ENCODE peak calls at places on chromosomes 11 and 22, in eight cellular contexts. V, Y, W, U, K, C, D and E are unnamed samples.

GRCh38 chr11:27216268-27217149 is 146.5 kb downstream of the CCDC34 start:
- DNase-seq in K (peak; percentile 85), W (peak; percentile 64), V (no peak), U (peak; percentile 73), D (no peak), C (peak; percentile 89), Y (peak; percentile 26), E (peak; percentile 94)

GRCh38 chr11:97615541-97615940 is 1225.7 kb downstream of the JRKL start:
- DNase-seq in U (no peak), K (peak; percentile 57), C (no peak), W (no peak), V (no peak), D (no peak), Y (no peak), E (no peak)

GRCh38 chr11:134026655-134027343 is 42.1 kb upstream of the JAM3 start:
- DNase-seq in U (no peak), V (no peak), K (no peak), D (no peak), Y (peak; percentile 48), W (no peak), C (no peak), E (no peak)

GRCh38 chr11:72719551-72719950 is 32.7 kb downstream of the ARAP1 start:
- DNase-seq in V (no peak), C (no peak), D (no peak), K (no peak), U (no peak), Y (no peak), W (no peak), E (no peak)

GRCh38 chr11:3340025-3340424 is 38.9 kb downstream of the ZNF195 start:
- DNase-seq in C (no peak), Y (no peak), D (peak; percentile 55), V (no peak), U (no peak), K (peak; percentile 71), W (no peak), E (no peak)

GRCh38 chr11:62104816-62105610 is 18.8 kb upstream of the INCENP start:
- DNase-seq in D (no peak), U (no peak), C (peak; percentile 62), W (no peak), V (no peak), K (peak; percentile 90), Y (no peak), E (no peak)

GRCh38 chr22:19664951-19665783 is 49.1 kb upstream of the SEPTIN5 start:
- DNase-seq in K (no peak), C (no peak), W (no peak), Y (no peak), D (no peak), V (no peak), U (no peak), E (no peak)

GRCh38 chr11:17538054-17538453 is 6.2 kb downstream of the USH1C start:
- DNase-seq in U (no peak), C (no peak), V (no peak), K (no peak), W (no peak), D (no peak), Y (no peak), E (no peak)

GRCh38 chr11:68684385-68685356 is at the start of gene GAL:
- DNase-seq in Y (peak; percentile 68), K (no peak), D (peak; percentile 42), C (no peak), W (no peak), V (no peak), U (no peak), E (no peak)

GRCh38 chr22:42887523-42888507 is 30.7 kb upstream of the ARFGAP3 start:
- DNase-seq in Y (no peak), W (peak; percentile 79), D (no peak), U (no peak), C (no peak), K (no peak), V (no peak), E (no peak)

GRCh38 chr22:35903571-35904331 is 124.9 kb downstream of the RBFOX2 start:
- DNase-seq in K (no peak), D (no peak), U (no peak), W (no peak), Y (no peak), V (no peak), C (no peak), E (no peak)

GRCh38 chr22:47966316-47966715 is 1203.9 kb downstream of the TBC1D22A start:
- DNase-seq in C (no peak), Y (no peak), W (no peak), K (no peak), V (no peak), U (no peak), D (no peak), E (no peak)

GRCh38 chr11:73019996-73020395 is 122.1 kb downstream of the FCHSD2 start:
- DNase-seq in Y (no peak), V (no peak), K (no peak), W (no peak), U (no peak), C (no peak), D (no peak), E (no peak)

GRCh38 chr11:86978247-86978646 is 23.1 kb upstream of the FZD4 start:
- DNase-seq in Y (no peak), V (no peak), C (no peak), K (peak; percentile 47), U (no peak), W (no peak), D (no peak), E (peak; percentile 47)

GRCh38 chr11:69894126-69895047 is 75.2 kb upstream of the FGF3 start:
- DNase-seq in U (no peak), W (no peak), D (peak; percentile 25), Y (peak; percentile 65), C (no peak), K (no peak), V (no peak), E (no peak)

DNA sequence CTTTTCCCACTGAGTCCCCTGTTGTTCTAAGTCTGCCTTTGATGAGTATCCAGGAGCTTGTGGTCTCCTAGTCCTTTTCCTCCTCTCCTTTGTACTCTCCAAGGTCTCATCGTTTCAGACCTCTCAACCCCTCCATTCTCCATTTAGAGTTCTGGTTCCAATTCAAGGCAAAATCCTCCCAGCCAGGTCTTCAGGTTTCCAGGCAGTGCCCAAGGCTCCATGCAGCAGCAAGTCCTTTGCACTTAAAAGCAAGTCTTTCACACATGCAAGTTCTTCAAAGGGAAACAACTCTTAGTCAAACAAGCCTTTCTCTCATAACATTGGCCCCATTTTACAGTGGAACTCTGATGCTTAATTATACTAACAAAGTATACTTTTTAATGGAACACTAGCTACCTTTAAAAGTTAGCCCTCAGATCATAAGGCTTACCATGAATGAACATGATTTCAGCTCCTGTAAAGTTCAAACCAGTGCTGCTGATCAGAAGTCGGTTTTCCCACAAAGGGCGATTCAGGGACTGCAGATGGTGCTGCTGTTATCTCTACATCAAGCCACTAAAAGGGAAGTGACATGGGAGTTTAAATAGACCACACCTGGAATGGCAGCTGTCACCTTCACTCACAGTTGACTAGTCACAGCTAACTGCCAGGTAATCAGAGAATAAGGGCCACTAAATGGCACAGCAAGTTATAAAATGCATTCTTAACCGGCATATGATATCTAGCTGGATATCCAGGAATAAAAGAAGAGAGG is 581.3 kb upstream of the ARHGAP42 start:
- DNase-seq in W (no peak), K (no peak), U (no peak), C (no peak), V (no peak), Y (no peak), D (no peak), E (no peak)
- H3K9me3 ChIP-seq in W (no peaks in the 10 kb centered on the region), K (no peaks in the 10 kb centered on the region), U (no peaks in the 10 kb centered on the region), C (no peaks in the 10 kb centered on the region), V (no peaks in the 10 kb centered on the region), Y (no peaks in the 10 kb centered on the region), D (no peaks in the 10 kb centered on the region), E (no peaks in the 10 kb centered on the region)

GRCh38 chr11:93734427-93735222 is 6.7 kb downstream of the TAF1D start:
- DNase-seq in Y (no peak), C (no peak), V (no peak), K (no peak), W (no peak), D (no peak), U (no peak), E (no peak)
- H3K4me1 ChIP-seq in Y (no peaks in the 10 kb centered on the region), C (peaks cover 2% of the 10 kb centered on the region), V (peaks cover 22% of the 10 kb centered on the region), K (peaks cover 12% of the 10 kb centered on the region), W (peaks cover 62% of the 10 kb centered on the region), D (peaks cover 30% of the 10 kb centered on the region), U (peaks cover 40% of the 10 kb centered on the region), E (peaks cover 3% of the 10 kb centered on the region)

GRCh38 chr22:38451404-38451803 is 3.6 kb downstream of the KCNJ4 start:
- DNase-seq in U (no peak), K (no peak), W (no peak), C (no peak), Y (no peak), D (no peak), V (no peak), E (no peak)

GRCh38 chr22:38453065-38453672 is 1.8 kb downstream of the KCNJ4 start:
- DNase-seq in K (no peak), U (no peak), V (no peak), C (no peak), D (no peak), Y (no peak), W (no peak), E (no peak)

GRCh38 chr22:38454011-38454360 is 1.0 kb downstream of the KCNJ4 start:
- DNase-seq in U (no peak), Y (no peak), D (no peak), K (no peak), V (no peak), W (no peak), C (no peak), E (no peak)

GRCh38 chr22:38451864-38452263 is 3.1 kb downstream of the KCNJ4 start:
- DNase-seq in K (no peak), U (no peak), C (no peak), V (no peak), W (no peak), D (no peak), Y (no peak), E (no peak)

GRCh38 chr22:38452373-38453064 is 2.5 kb downstream of the KCNJ4 start:
- DNase-seq in Y (no peak), K (peak; percentile 72), U (no peak), D (no peak), V (no peak), W (no peak), C (no peak), E (peak; percentile 74)
- H3K27me3 ChIP-seq in Y (peaks cover 51% of the 10 kb centered on the region), K (no peaks in the 10 kb centered on the region), U (peaks cover 20% of the 10 kb centered on the region), D (peaks cover 10% of the 10 kb centered on the region), V (peaks cover 6% of the 10 kb centered on the region), W (no peaks in the 10 kb centered on the region), C (peaks cover 3% of the 10 kb centered on the region), E (no peaks in the 10 kb centered on the region)

GRCh38 chr11:55793321-55793720 is 2.0 kb upstream of the OR5D14 start:
- DNase-seq in U (no peak), Y (no peak), K (no peak), W (no peak), V (no peak), D (no peak), C (no peak), E (no peak)

GRCh38 chr11:55795256-55795655 is at the start of gene OR5D14:
- DNase-seq in D (no peak), W (no peak), C (no peak), V (no peak), Y (no peak), U (no peak), K (no peak), E (no peak)

GRCh38 chr11:55791606-55792005 is 3.8 kb upstream of the OR5D14 start:
- DNase-seq in D (no peak), Y (no peak), W (no peak), C (no peak), K (no peak), V (no peak), U (no peak), E (no peak)
- H3K9me3 ChIP-seq in D (peaks cover 8% of the 10 kb centered on the region), Y (no peaks in the 10 kb centered on the region), W (no peaks in the 10 kb centered on the region), C (no peaks in the 10 kb centered on the region), K (peaks cover 7% of the 10 kb centered on the region), V (no peaks in the 10 kb centered on the region), U (no peaks in the 10 kb centered on the region), E (no peaks in the 10 kb centered on the region)